ENCODE peak calls at places on chromosomes 2 and 18, in four cellular contexts. P, W, G and V are unnamed samples.

GRCh38 chr2:61158356-61158944 is 3.5 kb upstream of the C2orf74 start:
- DNase-seq in P (peak), W (no peak), G (no peak), V (no peak)

GRCh38 chr2:235449568-235449967 is 44.3 kb upstream of the AGAP1 start:
- DNase-seq in P (no peak), W (no peak), G (no peak), V (no peak)

GRCh38 chr18:49155410-49155809 is 204.6 kb upstream of the SMAD7 start:
- DNase-seq in P (no peak), W (no peak), G (no peak), V (no peak)

GRCh38 chr2:62450716-62451191 is 55.2 kb downstream of the TMEM17 start:
- DNase-seq in P (no peak), W (no peak), G (no peak), V (no peak)

GRCh38 chr2:228689049-228689448 is 507.6 kb upstream of the SPHKAP start:
- DNase-seq in P (peak), W (peak), G (peak), V (no peak)

GRCh38 chr2:105515581-105516415 is 116.9 kb upstream of the FHL2 start:
- DNase-seq in P (no peak), W (no peak), G (no peak), V (no peak)

GRCh38 chr2:29238497-29238896 is 123.3 kb downstream of the CLIP4 start:
- DNase-seq in P (peak), W (peak), G (peak), V (peak)

GRCh38 chr2:25460261-25460905 is 118.7 kb upstream of the DNMT3A start:
- DNase-seq in P (no peak), W (no peak), G (no peak), V (no peak)

GRCh38 chr2:238878051-238878735 is 30.3 kb downstream of the TWIST2 start:
- DNase-seq in P (no peak), W (no peak), G (no peak), V (no peak)

GRCh38 chr2:71937401-71937800 is 210.3 kb downstream of the CYP26B1 start:
- DNase-seq in P (no peak), W (no peak), G (no peak), V (no peak)

GRCh38 chr18:80244956-80245730 is 2.2 kb downstream of the PARD6G start:
- DNase-seq in P (no peak), W (no peak), G (no peak), V (no peak)

GRCh38 chr2:226701052-226701451 is 98.6 kb downstream of the IRS1 start:
- DNase-seq in P (no peak), W (no peak), G (no peak), V (peak)

GRCh38 chr18:23282437-23282781 is 147.1 kb downstream of the CABLES1 start:
- DNase-seq in P (no peak), W (no peak), G (no peak), V (no peak)

GRCh38 chr18:5982332-5982731 is 87.0 kb upstream of the TMEM200C start:
- DNase-seq in P (no peak), W (no peak), G (no peak), V (no peak)

GRCh38 chr2:10923007-10923372 is 11.3 kb downstream of the KCNF1 start:
- DNase-seq in P (no peak), W (no peak), G (no peak), V (no peak)

GRCh38 chr2:106129150-106129549 is 65.0 kb downstream of the UXS1 start:
- DNase-seq in P (no peak), W (no peak), G (no peak), V (no peak)

GRCh38 chr2:68251855-68252406 is 401 bp downstream of the PPP3R1 start:
- DNase-seq in P (peak), W (peak), G (peak), V (no peak)

GRCh38 chr2:160474891-160475795 is 18.5 kb downstream of the RBMS1 start:
- DNase-seq in P (peak), W (no peak), G (no peak), V (peak)

GRCh38 chr18:1408331-1408835 is 503.7 kb downstream of the ADCYAP1 start:
- DNase-seq in P (no peak), W (no peak), G (no peak), V (no peak)

GRCh38 chr18:35024965-35025364 is 16.2 kb upstream of the MAPRE2 start:
- DNase-seq in P (no peak), W (no peak), G (no peak), V (peak)

GRCh38 chr2:58137856-58138255 is 91.2 kb downstream of the VRK2 start:
- DNase-seq in P (no peak), W (no peak), G (no peak), V (no peak)

GRCh38 chr2:12270876-12271588 is 445.7 kb upstream of the TRIB2 start:
- DNase-seq in P (no peak), W (no peak), G (no peak), V (no peak)

GRCh38 chr18:5057348-5058012 is 139.6 kb downstream of the AKAIN1 start:
- DNase-seq in P (peak), W (peak), G (peak), V (peak)

GRCh38 chr18:58272209-58272608 is 228.2 kb downstream of the NEDD4L start:
- DNase-seq in P (no peak), W (no peak), G (no peak), V (no peak)

GRCh38 chr2:197704434-197705142 is 581 bp upstream of the MARS2 start:
- DNase-seq in P (no peak), W (no peak), G (no peak), V (no peak)

DNA sequence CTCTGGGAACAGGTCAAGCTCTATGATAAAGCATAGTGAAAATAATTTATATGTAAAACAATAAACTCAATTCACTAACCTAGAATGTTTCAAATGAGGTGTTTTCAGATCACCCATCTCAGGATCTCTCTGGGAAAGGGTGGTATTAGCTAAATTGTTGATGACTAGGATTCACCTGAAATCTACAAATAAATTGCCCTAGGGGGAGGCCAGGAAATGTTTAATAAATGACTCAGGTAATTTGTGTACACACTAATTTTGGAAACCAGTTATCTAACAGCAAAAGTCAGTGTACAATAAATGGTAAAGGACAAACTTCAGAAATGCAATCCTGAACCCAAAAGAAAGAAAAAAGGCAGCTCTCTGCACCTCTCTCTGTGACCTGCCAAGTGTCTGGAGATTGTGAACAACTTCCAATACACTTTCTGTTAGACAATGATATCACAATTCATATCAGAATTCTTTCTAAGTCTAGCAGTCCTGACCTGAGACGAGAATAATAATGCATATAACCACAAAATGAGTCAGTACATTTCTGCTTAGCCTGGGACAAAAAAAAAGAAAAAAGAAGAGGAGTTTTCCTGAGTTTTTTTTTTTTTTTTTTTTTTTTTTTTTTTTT is 760.0 kb downstream of the EPHA4 start:
- DNase-seq in P (no peak), W (no peak), G (no peak), V (peak)
- H4K5ac ChIP-seq in P (no peak), W (no peak), G (no peak), V (no peak)

DNA sequence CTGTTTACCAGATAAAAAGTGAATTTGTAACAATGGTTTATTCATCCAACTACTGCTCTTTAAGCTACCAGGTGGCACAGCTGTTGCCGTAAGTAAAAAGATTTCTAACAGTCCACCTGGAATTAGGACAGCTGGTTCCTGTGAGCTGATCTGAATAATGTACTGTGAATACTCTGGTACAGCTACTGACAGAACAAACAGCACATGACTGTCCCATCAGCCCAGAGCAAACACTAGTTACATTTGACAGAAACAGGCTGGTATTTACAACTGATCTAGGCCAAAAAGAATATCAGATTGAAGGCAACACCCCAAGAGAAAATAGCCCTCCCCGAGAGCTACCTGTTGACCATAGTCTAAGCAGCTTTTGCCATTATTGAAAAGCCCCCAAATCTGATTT is 840.4 kb downstream of the CPS1 start:
- DNase-seq in P (no peak), W (no peak), G (no peak), V (no peak)
- H4K5ac ChIP-seq in P (no peak), W (no peak), G (no peak), V (no peak)

GRCh38 chr2:39665811-39666488 is at the start of gene TMEM178A:
- DNase-seq in P (peak), W (peak), G (peak), V (no peak)

GRCh38 chr2:39664478-39664877 is 1.2 kb upstream of the TMEM178A start:
- DNase-seq in P (no peak), W (no peak), G (no peak), V (no peak)

GRCh38 chr2:39664898-39665591 is 672 bp upstream of the TMEM178A start:
- DNase-seq in P (peak), W (peak), G (peak), V (no peak)

GRCh38 chr2:39661771-39662325 is 3.9 kb upstream of the TMEM178A start:
- DNase-seq in P (no peak), W (no peak), G (no peak), V (peak)

DNA sequence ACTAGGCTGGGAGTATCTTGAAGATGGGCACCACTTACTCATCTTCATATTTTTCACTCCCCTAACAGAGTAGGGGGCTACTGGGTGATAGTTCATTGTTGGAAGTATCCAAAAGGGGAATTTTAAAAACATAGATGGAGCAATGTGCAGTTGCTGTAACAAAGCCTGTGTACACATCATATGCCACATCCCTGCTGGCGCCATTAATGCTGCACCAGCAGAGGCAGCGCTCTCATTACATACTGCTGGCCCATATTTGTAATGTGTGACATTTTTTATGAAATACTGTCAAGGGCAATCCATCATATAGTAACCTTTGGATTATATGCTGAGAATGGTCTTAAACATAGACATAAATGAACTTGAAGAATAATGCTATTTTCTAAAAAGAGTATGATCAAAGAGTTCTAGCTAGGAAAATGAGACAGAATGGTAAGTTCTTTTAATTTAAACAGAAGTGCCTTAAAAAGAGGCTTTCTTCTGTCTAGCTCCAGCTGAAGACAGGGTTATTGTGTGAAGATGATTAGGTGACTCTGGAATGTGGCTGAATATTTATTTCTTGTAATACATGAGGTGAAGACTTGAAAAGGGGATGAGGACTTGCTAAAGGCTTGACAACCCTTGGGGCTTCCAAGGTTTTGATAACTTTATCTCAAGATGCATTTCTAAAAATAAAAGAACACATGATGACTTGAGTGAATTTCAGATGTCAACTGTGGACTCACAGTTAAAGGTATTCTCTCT is 2.4 kb upstream of the TMEM178A start:
- DNase-seq in P (no peak), W (no peak), G (no peak), V (peak)
- H4K5ac ChIP-seq in P (no peak), W (no peak), G (no peak), V (no peak)

GRCh38 chr2:223993634-223994232 is 36.5 kb downstream of the MRPL44 start:
- DNase-seq in P (peak), W (no peak), G (peak), V (peak)
- H4K5ac ChIP-seq in P (no peak), W (no peak), G (no peak), V (no peak)

GRCh38 chr2:101832114-101832513 is 134.6 kb downstream of the MAP4K4 start:
- DNase-seq in P (no peak), W (no peak), G (no peak), V (no peak)
- H4K5ac ChIP-seq in P (no peak), W (no peak), G (no peak), V (no peak)

GRCh38 chr2:241323777-241324176 is 8.1 kb downstream of the SEPTIN2 start:
- DNase-seq in P (no peak), W (no peak), G (no peak), V (no peak)

GRCh38 chr2:241321911-241322310 is 6.2 kb downstream of the SEPTIN2 start:
- DNase-seq in P (no peak), W (no peak), G (no peak), V (no peak)

GRCh38 chr2:241325257-241325656 is 9.5 kb downstream of the SEPTIN2 start:
- DNase-seq in P (no peak), W (no peak), G (no peak), V (no peak)

GRCh38 chr2:241321033-241321432 is 5.3 kb downstream of the SEPTIN2 start:
- DNase-seq in P (no peak), W (no peak), G (no peak), V (no peak)

GRCh38 chr2:241324775-241325174 is 9.1 kb downstream of the SEPTIN2 start:
- DNase-seq in P (no peak), W (no peak), G (no peak), V (no peak)
- H4K5ac ChIP-seq in P (no peak), W (no peak), G (no peak), V (no peak)

GRCh38 chr2:234072454-234072853 is 22.0 kb downstream of the SPP2 start:
- DNase-seq in P (no peak), W (no peak), G (no peak), V (no peak)
- H4K5ac ChIP-seq in P (no peak), W (no peak), G (no peak), V (no peak)